ENCODE peak calls at places on chromosomes 13 and 19, in four cellular contexts. A is GM12878, B is H1, I is K562. X is an unnamed sample.

GRCh38 chr13:76741624-76742023 is 144.6 kb downstream of the KCTD12 start:
- DNase-seq in I (no peak), A (no peak), B (no peak), X (no peak)

GRCh38 chr13:23679214-23679613 is 109.0 kb downstream of the TNFRSF19 start:
- DNase-seq in B (no peak), I (no peak), A (no peak), X (no peak)

GRCh38 chr13:99484405-99484981 is 16.8 kb upstream of the TM9SF2 start:
- DNase-seq in A (no peak), I (no peak), B (no peak), X (no peak)

GRCh38 chr19:18521692-18522123 is at the start of gene ELL:
- DNase-seq in I (no peak), A (no peak), B (no peak), X (no peak)

GRCh38 chr13:67147257-67148218 is 82.6 kb downstream of the PCDH9 start:
- DNase-seq in B (no peak), I (no peak), A (no peak), X (no peak)

GRCh38 chr13:68439821-68440220 is 1209.7 kb upstream of the PCDH9 start:
- DNase-seq in B (no peak), A (no peak), I (no peak), X (no peak)

GRCh38 chr13:101747039-101747438 is 294.6 kb downstream of the ITGBL1 start:
- DNase-seq in B (no peak), I (no peak), A (no peak), X (no peak)

GRCh38 chr13:51920267-51920666 is 58.5 kb downstream of the CCDC70 start:
- DNase-seq in A (no peak), B (no peak), I (no peak), X (no peak)

GRCh38 chr19:1361601-1362384 is 21.9 kb upstream of the NDUFS7 start:
- DNase-seq in I (no peak), A (no peak), B (no peak), X (no peak)

GRCh38 chr13:30049692-30050091 is 199.3 kb upstream of the UBL3 start:
- DNase-seq in A (no peak), I (no peak), B (no peak), X (no peak)

GRCh38 chr13:101475536-101475935 is 23.1 kb downstream of the ITGBL1 start:
- DNase-seq in I (no peak), B (no peak), A (no peak), X (no peak)

GRCh38 chr19:17751103-17751911 is at the start of gene FCHO1:
- DNase-seq in A (peak), B (no peak), I (peak), X (peak)

GRCh38 chr19:34832581-34833112 is 59.6 kb upstream of the ZNF599 start:
- DNase-seq in B (no peak), A (no peak), I (no peak), X (no peak)

GRCh38 chr19:7596191-7596937 is 701 bp downstream of the CAMSAP3 start:
- DNase-seq in I (no peak), B (no peak), A (no peak), X (no peak)

GRCh38 chr13:87669379-87669978 is 1.7 kb upstream of the SLITRK5 start:
- DNase-seq in A (no peak), I (no peak), B (no peak), X (peak)

GRCh38 chr19:48419158-48419920 is 25.9 kb downstream of the GRIN2D start:
- DNase-seq in A (peak), I (peak), B (peak), X (no peak)

GRCh38 chr13:59677966-59678814 is 485.5 kb downstream of the DIAPH3 start:
- DNase-seq in A (no peak), B (no peak), I (peak), X (peak)
- TF ChIP-seq BRCA1 in A (no peak), B (no peak), I (no peak), X (no peak)

GRCh38 chr19:49497047-49497789 is 984 bp downstream of the RPS11 start:
- DNase-seq in B (no peak), I (peak), A (no peak), X (no peak)
- TF ChIP-seq BRCA1 in B (no peak), I (no peak), A (no peak), X (no peak)

GRCh38 chr19:53102701-53103140 is 501 bp downstream of the ZNF160 start:
- DNase-seq in I (no peak), B (no peak), A (no peak), X (no peak)
- TF ChIP-seq BRCA1 in I (no peak), B (no peak), A (no peak), X (no peak)

GRCh38 chr19:13978306-13978705 is 26.0 kb downstream of the DCAF15 start:
- DNase-seq in I (peak), B (peak), A (no peak), X (no peak)
- TF ChIP-seq BRCA1 in I (no peak), B (no peak), A (no peak), X (no peak)

DNA sequence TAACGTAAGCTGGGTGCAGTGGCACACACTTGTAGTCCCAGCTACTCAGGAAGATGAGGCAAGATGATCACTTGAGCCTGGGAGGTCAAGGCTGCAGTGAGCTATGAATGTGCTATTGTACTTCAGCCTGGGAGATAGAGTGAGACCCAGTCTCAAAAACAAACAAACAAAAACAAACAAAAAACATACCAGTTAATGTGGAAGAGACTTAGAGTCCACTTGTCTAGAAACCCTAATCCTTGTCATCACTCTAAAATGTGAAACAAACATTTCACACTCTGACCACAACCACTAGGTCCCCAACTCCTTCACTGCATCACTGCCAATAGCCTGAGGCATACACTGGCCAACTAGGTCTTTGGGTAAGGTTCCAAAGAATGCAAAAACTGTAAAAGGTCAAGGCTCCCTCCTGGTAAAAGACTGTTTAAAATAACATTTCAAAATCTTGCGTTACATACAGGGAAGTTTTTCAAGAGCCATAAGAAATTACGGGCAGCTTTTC is 28.6 kb upstream of the CYP2B6 start:
- DNase-seq in B (no peak), A (no peak), I (no peak), X (peak)
- TF ChIP-seq BRCA1 in B (no peak), A (no peak), I (no peak), X (no peak)

GRCh38 chr19:4533835-4534424 is 1.1 kb downstream of the PLIN5 start:
- DNase-seq in I (no peak), A (no peak), B (no peak), X (no peak)

GRCh38 chr19:4536798-4537197 is 1.8 kb upstream of the PLIN5 start:
- DNase-seq in B (no peak), A (no peak), I (no peak), X (no peak)

GRCh38 chr19:4533334-4533733 is 1.7 kb downstream of the PLIN5 start:
- DNase-seq in B (no peak), A (no peak), I (no peak), X (no peak)

GRCh38 chr19:4537953-4538600 is 1.8 kb downstream of the LRG1 start:
- DNase-seq in A (no peak), I (no peak), B (no peak), X (no peak)

GRCh38 chr19:4534836-4535658 is at the start of gene PLIN5:
- DNase-seq in B (peak), A (peak), I (peak), X (peak)
- TF ChIP-seq BRCA1 in B (no peak), A (no peak), I (no peak), X (no peak)

GRCh38 chr19:43798546-43799409 is 3.5 kb downstream of the LYPD5 start:
- DNase-seq in A (no peak), I (no peak), B (no peak), X (no peak)
- TF ChIP-seq BRCA1 in A (no peak), I (no peak), B (no peak), X (no peak)

GRCh38 chr19:15195987-15196682 is 4.7 kb downstream of the NOTCH3 start:
- DNase-seq in B (no peak), I (no peak), A (no peak), X (no peak)

GRCh38 chr19:15197275-15198005 is 3.4 kb downstream of the NOTCH3 start:
- DNase-seq in A (no peak), I (no peak), B (no peak), X (no peak)

GRCh38 chr19:15196683-15197005 is 4.2 kb downstream of the NOTCH3 start:
- DNase-seq in B (no peak), I (no peak), A (no peak), X (no peak)

GRCh38 chr19:15195381-15195964 is 5.3 kb downstream of the NOTCH3 start:
- DNase-seq in A (no peak), B (no peak), I (no peak), X (no peak)

DNA sequence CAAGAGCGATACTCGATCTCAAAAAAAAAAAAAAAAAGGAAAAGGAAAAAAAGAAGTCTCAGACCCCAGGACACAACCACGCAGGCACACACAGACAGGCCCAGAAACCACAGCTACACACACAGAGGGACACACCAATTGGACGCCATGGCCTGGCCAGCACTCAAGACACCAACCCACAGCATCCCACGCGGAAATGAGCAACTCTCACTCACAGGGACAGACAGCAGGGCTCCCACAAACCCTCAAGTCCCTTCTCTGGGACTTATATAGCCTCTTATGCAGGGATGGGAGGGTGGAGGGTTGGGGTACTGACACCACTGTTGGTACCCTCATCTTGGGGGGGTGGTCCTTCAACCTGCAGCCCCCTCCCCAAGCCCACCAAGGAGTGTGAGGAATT is 5.9 kb downstream of the NOTCH3 start:
- DNase-seq in B (no peak), I (no peak), A (no peak), X (no peak)
- TF ChIP-seq BRCA1 in B (no peak), I (no peak), A (no peak), X (no peak)